ENCODE peak calls at places on chromosomes 6 and 20, in five cellular contexts. N, T, J, H and C are unnamed samples.

GRCh38 chr6:27019651-27020552 is 227.6 kb upstream of the PRSS16 start:
- DNase-seq in J (peak), N (peak), H (peak), T (no peak), C (peak)

GRCh38 chr6:41073968-41074691 is 1.4 kb downstream of the NFYA start:
- DNase-seq in T (no peak), J (peak), N (no peak), H (peak), C (no peak)

GRCh38 chr20:44646023-44646640 is 5.4 kb downstream of the ADA start:
- DNase-seq in H (peak), J (peak), T (no peak), N (no peak), C (no peak)

GRCh38 chr6:134421496-134421895 is 103.6 kb upstream of the SGK1 start:
- DNase-seq in N (no peak), T (no peak), H (peak), J (no peak), C (no peak)

GRCh38 chr6:26172496-26172958 is 85.3 kb downstream of the HFE start:
- DNase-seq in J (peak), H (peak), T (peak), N (no peak), C (no peak)

GRCh38 chr20:48295445-48295903 is 510.2 kb upstream of the SULF2 start:
- DNase-seq in N (no peak), H (peak), T (no peak), J (no peak), C (no peak)

GRCh38 chr6:158642097-158642601 is 2.4 kb downstream of the DYNLT1 start:
- DNase-seq in N (no peak), T (no peak), H (peak), J (no peak), C (peak)

GRCh38 chr6:6925391-6926164 is 182.2 kb upstream of the RREB1 start:
- DNase-seq in T (no peak), J (no peak), N (no peak), H (peak), C (no peak)